ENCODE peak calls at places on chromosomes 13 and 19, in four cellular contexts. I, M, H and A are unnamed samples.

GRCh38 chr19:3670796-3671679 is 29.2 kb downstream of the PIP5K1C start:
- DNase-seq in I (no peak), M (no peak), H (peak), A (no peak)

GRCh38 chr19:1512671-1513491 is at the start of gene ADAMTSL5:
- DNase-seq in I (peak), M (peak), H (no peak), A (no peak)

GRCh38 chr13:83498045-83498444 is 384.2 kb downstream of the SLITRK1 start:
- DNase-seq in I (no peak), M (no peak), H (no peak), A (no peak)

GRCh38 chr19:16338470-16339360 is 14.1 kb downstream of the KLF2 start:
- DNase-seq in I (no peak), M (no peak), H (peak), A (no peak)

GRCh38 chr19:51101171-51101865 is 6.9 kb downstream of the CTU1 start:
- DNase-seq in I (no peak), M (no peak), H (no peak), A (no peak)

GRCh38 chr13:106744516-106744915 is 176.6 kb upstream of the ARGLU1 start:
- DNase-seq in I (no peak), M (no peak), H (no peak), A (no peak)

GRCh38 chr19:5093953-5094718 is 125.2 kb downstream of the KDM4B start:
- DNase-seq in I (no peak), M (no peak), H (no peak), A (no peak)

GRCh38 chr13:74966814-74967213 is 515.2 kb downstream of the TBC1D4 start:
- DNase-seq in I (no peak), M (peak), H (peak), A (peak)

GRCh38 chr13:27375686-27376326 is 48.6 kb upstream of the GTF3A start:
- DNase-seq in I (peak), M (peak), H (peak), A (peak)

GRCh38 chr13:46492946-46493345 is 60.0 kb upstream of the LRCH1 start:
- DNase-seq in I (peak), M (peak), H (peak), A (peak)

GRCh38 chr13:30690282-30691188 is 44.8 kb upstream of the ALOX5AP start:
- DNase-seq in I (no peak), M (no peak), H (peak), A (no peak)

GRCh38 chr19:32333227-32333626 is 12.2 kb upstream of the ZNF507 start:
- DNase-seq in I (no peak), M (no peak), H (no peak), A (no peak)

GRCh38 chr19:32337176-32337808 is 8.1 kb upstream of the ZNF507 start:
- DNase-seq in I (no peak), M (no peak), H (no peak), A (no peak)

GRCh38 chr19:32339988-32340874 is 5.2 kb upstream of the ZNF507 start:
- DNase-seq in I (peak), M (peak), H (peak), A (peak)

DNA sequence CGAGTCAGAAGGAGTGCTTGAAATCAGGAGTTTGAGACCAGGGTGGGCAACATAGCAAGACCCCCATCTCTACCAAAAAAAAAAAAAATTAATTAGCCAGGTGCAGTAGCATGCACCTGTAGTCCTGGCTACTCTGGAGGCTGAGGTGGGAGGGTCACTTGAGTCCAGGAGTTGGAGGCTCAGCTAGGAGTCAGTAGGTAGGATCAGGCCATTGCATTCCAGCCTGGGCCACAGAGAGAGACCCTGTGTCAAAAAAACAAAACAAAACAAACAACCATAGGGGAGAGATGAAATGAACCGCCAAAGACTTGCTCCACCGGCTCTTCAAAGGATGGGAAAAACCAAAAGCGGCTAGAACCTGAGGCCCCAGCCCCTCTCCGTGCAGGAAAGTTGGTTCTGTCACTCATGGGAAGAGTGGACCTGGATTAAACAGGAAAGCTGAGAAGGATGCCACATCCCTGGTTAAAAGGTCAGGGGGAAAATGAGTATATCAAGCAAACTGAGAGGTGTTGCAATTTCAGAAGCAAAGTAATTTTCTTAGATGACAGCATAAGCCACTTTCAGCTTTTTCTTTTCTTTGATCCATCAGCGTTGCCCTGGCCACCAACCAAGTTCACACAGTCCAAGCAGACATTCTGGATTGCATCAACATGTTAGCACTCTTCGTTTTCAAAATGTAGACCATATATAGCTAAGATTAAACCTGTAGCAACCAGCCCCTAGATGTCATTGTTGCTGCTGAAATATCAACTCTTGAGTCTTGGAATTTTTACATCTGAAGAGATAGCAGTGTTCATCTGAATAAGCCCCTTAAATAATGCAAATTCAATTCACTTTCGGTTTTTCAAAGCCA is 8.9 kb upstream of the ZNF507 start:
- DNase-seq in I (no peak), M (no peak), H (peak), A (no peak)
- TF ChIP-seq CTCF in I (no peak), M (no peak), H (peak), A (no peak)

DNA sequence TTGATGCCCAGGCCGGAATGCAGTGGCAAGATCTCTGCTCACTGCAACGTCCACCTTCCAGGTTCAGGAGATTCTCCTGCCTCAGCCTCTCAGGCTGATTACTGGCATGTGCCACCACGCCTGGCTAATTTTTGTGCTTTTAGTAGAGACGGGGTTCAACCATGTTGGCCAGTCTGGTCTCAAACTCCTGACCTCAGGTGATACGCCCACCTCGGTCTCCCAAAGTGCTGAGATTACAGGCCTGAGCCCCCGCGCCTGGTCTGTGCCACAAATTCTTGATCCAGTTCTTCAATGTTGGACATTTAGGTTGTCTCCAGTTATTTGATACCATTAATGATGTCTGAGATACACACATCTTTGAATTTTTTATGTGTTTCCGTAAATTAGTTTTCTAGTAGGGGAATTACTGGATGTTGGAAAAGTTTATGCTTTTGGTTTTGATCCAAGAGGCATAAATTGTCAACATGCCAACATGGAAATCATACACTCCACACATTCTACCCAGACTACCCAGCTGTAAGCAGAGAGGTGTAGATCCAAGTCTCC is 525 bp upstream of the COG3 start:
- DNase-seq in I (no peak), M (no peak), H (no peak), A (no peak)
- TF ChIP-seq CTCF in I (no peak), M (no peak), H (peak), A (peak)

DNA sequence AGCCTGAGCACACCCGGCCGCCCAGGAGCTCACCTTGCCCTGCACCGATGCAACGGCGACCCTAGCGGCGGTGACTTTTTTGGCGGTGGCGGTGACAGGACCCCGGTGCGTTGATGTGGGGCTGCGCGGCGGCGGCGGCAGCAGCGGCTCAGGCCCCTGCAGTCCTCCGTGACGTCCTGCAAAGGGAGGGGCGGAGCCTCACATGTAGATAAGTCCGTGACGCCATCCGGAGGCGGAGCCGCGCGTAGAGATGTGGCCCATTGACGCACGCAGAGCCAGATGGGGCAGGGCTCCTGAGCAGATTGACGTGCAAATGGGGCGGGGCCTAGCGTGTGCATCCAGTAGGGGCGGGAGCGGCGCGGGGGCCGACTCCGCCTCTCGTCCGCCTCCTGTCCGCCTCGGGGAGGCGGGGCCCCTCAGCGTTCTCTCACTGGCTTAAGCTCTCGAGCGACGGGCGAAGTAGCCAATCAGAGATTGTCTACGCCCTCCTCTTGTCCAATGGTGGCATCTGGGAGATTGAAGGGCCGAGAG is at the start of gene RAB3A:
- DNase-seq in I (peak), M (peak), H (peak), A (peak)
- TF ChIP-seq CTCF in I (no peak), M (peak), H (no peak), A (peak)

GRCh38 chr13:102901615-102902305 is 55.9 kb downstream of the ERCC5 start:
- DNase-seq in I (no peak), M (no peak), H (no peak), A (no peak)

GRCh38 chr13:102904408-102904862 is 58.6 kb downstream of the ERCC5 start:
- DNase-seq in I (no peak), M (no peak), H (no peak), A (no peak)

GRCh38 chr13:102905905-102906304 is 60.1 kb downstream of the ERCC5 start:
- DNase-seq in I (no peak), M (no peak), H (no peak), A (no peak)

GRCh38 chr13:102902789-102903347 is 57.0 kb downstream of the ERCC5 start:
- DNase-seq in I (no peak), M (no peak), H (no peak), A (no peak)

DNA sequence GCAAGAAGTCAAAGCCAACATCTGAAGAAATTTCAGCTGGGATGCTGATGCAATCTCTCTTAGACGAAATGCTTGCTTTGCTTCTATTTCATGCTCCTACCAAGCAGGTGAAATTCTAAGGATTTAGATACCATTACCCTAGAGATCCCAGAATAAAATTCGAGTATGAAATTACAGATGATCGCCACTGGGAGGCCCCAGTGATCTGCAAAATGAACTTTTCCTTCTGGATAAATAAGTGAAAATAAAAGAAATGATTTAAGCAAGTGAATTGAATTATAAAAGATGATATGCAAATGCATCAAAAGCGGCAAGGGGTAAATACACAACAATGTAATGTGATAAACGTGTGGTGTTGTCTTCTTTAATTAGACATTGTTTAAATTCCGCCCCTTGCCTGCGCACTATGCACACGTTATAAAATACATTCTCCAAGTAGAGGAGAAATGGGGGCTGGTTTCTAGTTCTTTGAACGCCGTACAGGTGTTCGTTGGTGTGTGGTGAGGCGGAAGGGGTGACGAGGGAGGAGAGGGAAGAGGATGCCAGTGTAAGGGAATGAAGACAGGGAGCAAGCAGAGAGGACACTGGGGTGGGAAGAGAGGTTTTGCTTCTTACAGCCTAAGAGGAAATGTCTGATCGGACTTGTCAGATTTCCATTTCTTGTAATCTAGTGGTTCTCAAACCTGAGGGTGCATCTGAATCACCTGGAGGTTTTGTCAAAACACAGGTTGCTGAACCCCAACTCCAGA is 58.0 kb downstream of the ERCC5 start:
- DNase-seq in I (no peak), M (peak), H (peak), A (peak)
- TF ChIP-seq CTCF in I (peak), M (peak), H (peak), A (peak)